ENCODE peak calls at places on chromosomes 7 and 10, in ten cellular contexts. A is GM12865, V is lower lobe of right lung, E is upper lobe of right lung, I is ascending aorta, H is astrocyte of the spinal cord, P is K562, Q is cardiac fibroblast, O is fibroblast of lung, F is uterus. Y is an unnamed sample.

GRCh38 chr7:114889646-114890285 is 32.1 kb upstream of the MDFIC start:
- DNase-seq in A (peak; percentile 13), V (no peak), E (no peak), I (no peak), H (peak; percentile 96), P (no peak), Q (peak; percentile 98), O (peak; percentile 99), F (no peak), Y (peak; percentile 96)

GRCh38 chr10:33001908-33002492 is 44.0 kb upstream of the ITGB1 start:
- DNase-seq in A (no peak), V (no peak), E (no peak), I (no peak), H (no peak), P (no peak), Q (peak; percentile 55), O (no peak), F (no peak), Y (no peak)

GRCh38 chr7:76515999-76516443 is 5.7 kb downstream of the UPK3B start:
- DNase-seq in A (peak; percentile 62), V (peak; percentile 81), E (peak; percentile 85), I (no peak), H (no peak), P (peak; percentile 84), Q (no peak), O (peak; percentile 47), F (no peak), Y (no peak)

GRCh38 chr7:98848918-98849317 is 20.9 kb downstream of the TMEM130 start:
- DNase-seq in A (no peak), V (no peak), E (no peak), I (no peak), H (no peak), P (no peak), Q (no peak), O (no peak), F (no peak), Y (no peak)

GRCh38 chr7:106282852-106283251 is 1.9 kb downstream of the NAMPT start:
- DNase-seq in A (no peak), V (no peak), E (no peak), I (no peak), H (no peak), P (no peak), Q (no peak), O (no peak), F (no peak), Y (no peak)

GRCh38 chr10:96588601-96589419 is 2.0 kb upstream of the TM9SF3 start:
- DNase-seq in A (peak; percentile 74), V (no peak), E (no peak), I (no peak), H (no peak), P (no peak), Q (no peak), O (peak; percentile 74), F (no peak), Y (no peak)

GRCh38 chr10:124296121-124296812 is 122.5 kb downstream of the OAT start:
- DNase-seq in A (peak; percentile 13), V (no peak), E (no peak), I (no peak), H (peak; percentile 56), P (no peak), Q (no peak), O (peak; percentile 44), F (no peak), Y (peak; percentile 40)

GRCh38 chr10:47027812-47028260 is 116.6 kb downstream of the PTPN20 start:
- DNase-seq in A (no peak), V (no peak), E (peak; percentile 59), I (no peak), H (no peak), P (no peak), Q (no peak), O (no peak), F (no peak), Y (no peak)

GRCh38 chr10:102919237-102919959 is 1.3 kb downstream of the CNNM2 start:
- DNase-seq in A (peak; percentile 27), V (peak; percentile 60), E (peak; percentile 71), I (no peak), H (peak; percentile 11), P (no peak), Q (peak; percentile 9), O (peak; percentile 19), F (peak; percentile 18), Y (peak; percentile 16)

GRCh38 chr10:17228081-17229015 is at the start of gene VIM:
- DNase-seq in A (peak; percentile 86), V (peak; percentile 90), E (peak; percentile 92), I (peak; percentile 91), H (peak; percentile 99), P (peak; percentile 86), Q (peak; percentile 99), O (peak; percentile 98), F (peak; percentile 95), Y (peak; percentile 95)

GRCh38 chr7:36207451-36208291 is 54.6 kb downstream of the EEPD1 start:
- DNase-seq in A (no peak), V (peak; percentile 50), E (no peak), I (peak; percentile 53), H (peak; percentile 82), P (no peak), Q (peak; percentile 81), O (peak; percentile 94), F (no peak), Y (peak; percentile 26)

GRCh38 chr7:102082693-102083385 is 203.8 kb upstream of the SH2B2 start:
- DNase-seq in A (no peak), V (no peak), E (no peak), I (no peak), H (no peak), P (no peak), Q (peak; percentile 73), O (no peak), F (no peak), Y (peak; percentile 32)

GRCh38 chr10:69088801-69089501 is 1.0 kb downstream of the SRGN start:
- DNase-seq in A (peak; percentile 86), V (no peak), E (no peak), I (no peak), H (peak; percentile 53), P (peak; percentile 79), Q (peak; percentile 89), O (peak; percentile 61), F (no peak), Y (peak; percentile 78)

GRCh38 chr10:71782917-71783490 is 9.7 kb upstream of the VSIR start:
- DNase-seq in A (no peak), V (peak; percentile 56), E (no peak), I (no peak), H (no peak), P (no peak), Q (no peak), O (no peak), F (no peak), Y (no peak)

GRCh38 chr10:75511011-75511410 is 79.6 kb downstream of the LRMDA start:
- DNase-seq in A (no peak), V (no peak), E (no peak), I (no peak), H (no peak), P (no peak), Q (no peak), O (no peak), F (no peak), Y (no peak)

GRCh38 chr10:101011517-101012423 is 12.2 kb downstream of the LZTS2 start:
- DNase-seq in A (no peak), V (no peak), E (no peak), I (no peak), H (no peak), P (peak; percentile 82), Q (peak; percentile 33), O (no peak), F (no peak), Y (peak; percentile 23)
- TF ChIP-seq CTCF in A (no peak), V (peak; percentile 21), E (peak; percentile 22), I (peak; percentile 16), H (peak; percentile 59), P (peak; percentile 72), Q (peak; percentile 41), O (peak; percentile 40), F (no peak), Y (peak; percentile 51)

GRCh38 chr10:24849051-24849450 is 103.4 kb downstream of the PRTFDC1 start:
- DNase-seq in A (no peak), V (no peak), E (no peak), I (no peak), H (no peak), P (no peak), Q (peak; percentile 41), O (peak; percentile 51), F (no peak), Y (no peak)

GRCh38 chr10:24850726-24851300 is 101.6 kb downstream of the PRTFDC1 start:
- DNase-seq in A (no peak), V (no peak), E (no peak), I (no peak), H (peak; percentile 57), P (no peak), Q (no peak), O (no peak), F (no peak), Y (no peak)

GRCh38 chr10:24849537-24850299 is 102.7 kb downstream of the PRTFDC1 start:
- DNase-seq in A (no peak), V (no peak), E (no peak), I (no peak), H (peak; percentile 77), P (no peak), Q (peak; percentile 41), O (peak; percentile 58), F (no peak), Y (no peak)

GRCh38 chr10:24847476-24847875 is 104.9 kb downstream of the PRTFDC1 start:
- DNase-seq in A (no peak), V (no peak), E (no peak), I (no peak), H (no peak), P (no peak), Q (no peak), O (peak; percentile 60), F (no peak), Y (peak; percentile 57)

DNA sequence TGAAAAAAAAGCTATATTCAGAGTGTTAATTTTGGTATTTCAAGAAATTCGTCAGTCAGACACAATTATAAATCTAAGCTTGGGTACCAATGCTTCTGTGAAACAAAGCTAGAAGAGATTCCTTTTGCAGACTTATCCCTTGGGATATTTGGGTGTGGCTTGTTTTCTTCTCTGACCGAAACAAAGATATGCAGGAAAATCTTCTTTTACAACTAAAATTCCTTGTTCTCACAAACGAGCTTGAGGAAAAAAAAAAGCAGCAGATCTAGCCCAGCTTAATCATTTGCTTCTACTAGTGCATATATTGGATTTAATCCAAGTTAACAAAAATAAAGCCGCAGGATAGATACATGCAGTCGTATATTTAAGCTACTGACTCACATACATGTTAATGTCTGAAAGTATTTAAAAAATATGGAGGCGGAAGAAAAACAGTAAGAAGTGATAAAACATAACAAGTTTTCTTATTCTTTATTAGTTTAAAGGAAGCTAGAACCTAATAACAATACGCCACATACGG is 104.2 kb downstream of the PRTFDC1 start:
- DNase-seq in A (no peak), V (no peak), E (no peak), I (no peak), H (peak; percentile 44), P (no peak), Q (peak; percentile 50), O (no peak), F (no peak), Y (peak; percentile 62)
- H3K4me3 ChIP-seq in A (no peak overlapping the region), V (no peak overlapping the region), E (no peak overlapping the region), I (no peak overlapping the region), H (no peak overlapping the region), P (no peak overlapping the region), Q (no peak overlapping the region), O (no peak overlapping the region), F (no peak overlapping the region), Y (no peak overlapping the region)

GRCh38 chr7:802500-803242 is 29.6 kb upstream of the SUN1 start:
- DNase-seq in A (no peak), V (no peak), E (no peak), I (no peak), H (no peak), P (no peak), Q (no peak), O (no peak), F (no peak), Y (no peak)
- TF ChIP-seq CTCF in A (no peak), V (no peak), E (no peak), I (no peak), H (no peak), P (no peak), Q (no peak), O (no peak), F (no peak), Y (no peak)

GRCh38 chr7:33874943-33875342 is 30.4 kb upstream of the BMPER start:
- DNase-seq in A (no peak), V (no peak), E (no peak), I (no peak), H (peak; percentile 71), P (no peak), Q (peak; percentile 97), O (peak; percentile 89), F (peak; percentile 55), Y (peak; percentile 100)
- H3K4me3 ChIP-seq in A (no peak overlapping the region), V (no peak overlapping the region), E (no peak overlapping the region), I (no peak overlapping the region), H (no peak overlapping the region), P (no peak overlapping the region), Q (peak overlapping the region; percentile 21), O (no peak overlapping the region), F (no peak overlapping the region), Y (no peak overlapping the region)

Y was measured in fibroblast of the aortic adventitia.